ENCODE peak calls at places on chromosomes 11 and 22, in eight cellular contexts. D is BJ, L is tibial nerve, X is heart right ventricle, R is fibroblast of lung, I is neural crest cell, H is lower leg skin, W is lower lobe of right lung. K is an unnamed sample.

GRCh38 chr11:45089251-45089650 is 57.2 kb upstream of the PRDM11 start:
- DNase-seq in L (peak), D (peak), R (peak), H (peak), I (no peak), W (no peak), X (peak), K (no peak)

GRCh38 chr11:111414936-111415335 is 35.9 kb upstream of the POU2AF1 start:
- DNase-seq in D (no peak), H (peak), I (no peak), X (no peak), W (no peak), R (no peak), L (no peak), K (no peak)

GRCh38 chr11:57324154-57324885 is 432 bp downstream of the TNKS1BP1 start:
- DNase-seq in X (peak), H (peak), L (no peak), I (peak), W (peak), R (peak), D (no peak), K (peak)

GRCh38 chr11:60345489-60345888 is 18.4 kb downstream of the MS4A6E start:
- DNase-seq in D (no peak), W (peak), R (no peak), L (no peak), H (no peak), X (peak), I (peak), K (peak)

GRCh38 chr11:75400110-75400865 is 970 bp downstream of the RPS3 start:
- DNase-seq in D (no peak), R (no peak), W (no peak), H (no peak), I (no peak), L (no peak), X (no peak), K (no peak)

GRCh38 chr22:46545041-46545796 is 7.8 kb upstream of the CELSR1 start:
- DNase-seq in I (no peak), X (no peak), D (no peak), W (no peak), H (no peak), R (no peak), L (no peak), K (no peak)

GRCh38 chr22:31227186-31227585 is 15.1 kb downstream of the LIMK2 start:
- DNase-seq in L (no peak), I (no peak), X (no peak), R (no peak), H (no peak), W (no peak), D (no peak), K (no peak)

GRCh38 chr22:45738206-45738605 is 66.6 kb downstream of the ATXN10 start:
- DNase-seq in R (no peak), X (no peak), I (no peak), W (no peak), L (no peak), D (peak), H (no peak), K (no peak)

GRCh38 chr11:69364901-69365300 is 70.9 kb downstream of the MYEOV start:
- DNase-seq in H (no peak), I (no peak), L (no peak), D (no peak), X (no peak), W (no peak), R (peak), K (no peak)

GRCh38 chr11:3044915-3045314 is 12.3 kb downstream of the CARS1 start:
- DNase-seq in L (no peak), I (no peak), H (no peak), X (no peak), W (no peak), D (no peak), R (no peak), K (no peak)

GRCh38 chr22:26894766-26895485 is 237.5 kb downstream of the MIAT start:
- DNase-seq in R (peak), W (no peak), L (no peak), D (peak), H (no peak), I (no peak), X (no peak), K (peak)

GRCh38 chr11:110366234-110366633 is 63.5 kb upstream of the FDX1 start:
- DNase-seq in H (no peak), X (peak), W (peak), L (peak), R (peak), I (no peak), D (no peak), K (no peak)

GRCh38 chr11:76788661-76789442 is 5.7 kb downstream of the TSKU start:
- DNase-seq in H (peak), W (peak), L (no peak), D (no peak), I (no peak), X (no peak), R (no peak), K (no peak)

GRCh38 chr11:86931965-86932332 is 23.2 kb downstream of the FZD4 start:
- DNase-seq in W (no peak), H (no peak), X (peak), I (no peak), L (no peak), R (peak), D (no peak), K (peak)

GRCh38 chr22:44658371-44658953 is 43.5 kb upstream of the PRR5 start:
- DNase-seq in L (no peak), H (no peak), X (peak), I (no peak), R (peak), D (peak), W (peak), K (no peak)

GRCh38 chr11:129145276-129145675 is 46.8 kb downstream of the ARHGAP32 start:
- DNase-seq in D (no peak), W (no peak), L (no peak), I (no peak), H (no peak), X (no peak), R (peak), K (no peak)

GRCh38 chr11:2190670-2191471 is 19.3 kb upstream of the TH start:
- DNase-seq in I (no peak), R (no peak), X (no peak), D (no peak), W (peak), H (no peak), L (no peak), K (no peak)

GRCh38 chr11:45176996-45177395 is 30.6 kb downstream of the PRDM11 start:
- DNase-seq in W (no peak), X (no peak), L (no peak), D (no peak), R (no peak), I (no peak), H (peak), K (no peak)

GRCh38 chr22:36197601-36198146 is 3.9 kb downstream of the APOL4 start:
- DNase-seq in H (peak), L (peak), D (no peak), R (no peak), I (peak), W (no peak), X (peak), K (peak)

GRCh38 chr11:27254744-27255446 is 108.1 kb downstream of the CCDC34 start:
- DNase-seq in W (no peak), D (peak), R (peak), I (no peak), L (no peak), X (no peak), H (no peak), K (no peak)

GRCh38 chr11:86594746-86595145 is 77.7 kb downstream of the ME3 start:
- DNase-seq in D (no peak), I (no peak), L (no peak), R (no peak), H (no peak), W (no peak), X (no peak), K (no peak)

GRCh38 chr11:47060807-47061206 is 115.9 kb downstream of the ARFGAP2 start:
- DNase-seq in D (no peak), H (no peak), I (no peak), R (no peak), X (no peak), L (no peak), W (no peak), K (no peak)

DNA sequence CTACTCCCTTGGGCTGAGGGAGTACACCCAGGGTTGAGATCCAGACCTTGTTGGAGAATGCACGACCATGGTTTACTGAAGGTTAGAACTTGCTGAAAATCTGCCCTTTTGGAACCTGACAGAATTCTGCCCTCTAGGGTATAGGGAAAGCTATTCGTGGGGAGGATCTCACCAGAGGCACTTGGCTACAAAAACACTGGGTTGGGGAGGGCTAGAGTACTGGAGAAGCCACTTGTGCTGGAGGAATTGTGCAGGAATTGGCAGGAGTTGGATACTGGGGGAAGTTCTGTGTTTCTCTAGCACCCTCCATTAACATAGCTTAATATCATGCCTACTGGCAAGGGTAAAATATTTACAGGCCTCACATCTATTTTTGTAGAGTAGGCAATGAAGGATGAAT is 55.8 kb downstream of the PPME1 start:
- DNase-seq in H (no peak), W (no peak), I (no peak), L (no peak), D (no peak), R (no peak), X (peak), K (no peak)
- TF ChIP-seq CTCF in H (no peak), W (no peak), I (no peak), L (no peak), D (no peak), R (no peak), X (peak), K (no peak)

GRCh38 chr11:31761636-31762035 is 49.5 kb downstream of the PAX6 start:
- DNase-seq in H (no peak), I (no peak), X (no peak), L (no peak), W (no peak), R (no peak), D (no peak), K (no peak)
- TF ChIP-seq CTCF in H (no peak), I (no peak), X (no peak), L (no peak), W (no peak), R (no peak), D (no peak), K (no peak)

GRCh38 chr11:35418282-35418846 is 994 bp downstream of the SLC1A2 start:
- DNase-seq in L (no peak), D (no peak), R (no peak), W (peak), I (no peak), H (no peak), X (no peak), K (peak)

GRCh38 chr11:35420371-35420770 is 1.0 kb upstream of the SLC1A2 start:
- DNase-seq in I (no peak), X (no peak), D (no peak), L (no peak), R (no peak), H (no peak), W (peak), K (no peak)

GRCh38 chr11:35415488-35415887 is 3.9 kb downstream of the SLC1A2 start:
- DNase-seq in L (no peak), H (no peak), R (no peak), D (no peak), W (no peak), X (no peak), I (no peak), K (no peak)

GRCh38 chr11:35419713-35420333 is 465 bp upstream of the SLC1A2 start:
- DNase-seq in H (no peak), L (no peak), W (peak), D (no peak), X (peak), R (no peak), I (no peak), K (peak)

GRCh38 chr11:35418847-35419712 is at the start of gene SLC1A2:
- DNase-seq in H (no peak), R (no peak), I (peak), W (peak), L (no peak), D (no peak), X (peak), K (peak)
- TF ChIP-seq CTCF in H (no peak), R (no peak), I (no peak), W (no peak), L (no peak), D (no peak), X (no peak), K (no peak)

DNA sequence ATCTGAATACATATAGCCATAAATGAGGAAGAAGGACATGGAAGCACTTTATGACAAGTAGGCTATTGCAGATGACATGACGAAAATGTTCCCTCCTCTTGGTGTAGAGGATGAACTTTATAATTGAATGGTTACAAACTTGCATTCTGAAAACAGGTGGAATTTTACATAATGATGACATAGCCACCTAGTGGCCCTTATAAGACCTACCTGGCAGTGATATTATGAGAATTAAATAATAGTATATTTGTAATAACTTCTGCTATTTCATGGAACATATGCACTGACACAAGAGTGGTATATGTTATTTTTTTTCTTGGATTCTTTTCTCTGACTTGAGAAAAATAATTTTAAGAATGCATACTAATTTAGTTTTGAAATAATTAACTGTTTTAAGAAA is 22.9 kb downstream of the TRIM22 start:
- DNase-seq in H (no peak), R (peak), I (no peak), L (no peak), D (no peak), W (no peak), X (no peak), K (no peak)
- TF ChIP-seq CTCF in H (no peak), R (peak), I (peak), L (no peak), D (peak), W (peak), X (peak), K (peak)

DNA sequence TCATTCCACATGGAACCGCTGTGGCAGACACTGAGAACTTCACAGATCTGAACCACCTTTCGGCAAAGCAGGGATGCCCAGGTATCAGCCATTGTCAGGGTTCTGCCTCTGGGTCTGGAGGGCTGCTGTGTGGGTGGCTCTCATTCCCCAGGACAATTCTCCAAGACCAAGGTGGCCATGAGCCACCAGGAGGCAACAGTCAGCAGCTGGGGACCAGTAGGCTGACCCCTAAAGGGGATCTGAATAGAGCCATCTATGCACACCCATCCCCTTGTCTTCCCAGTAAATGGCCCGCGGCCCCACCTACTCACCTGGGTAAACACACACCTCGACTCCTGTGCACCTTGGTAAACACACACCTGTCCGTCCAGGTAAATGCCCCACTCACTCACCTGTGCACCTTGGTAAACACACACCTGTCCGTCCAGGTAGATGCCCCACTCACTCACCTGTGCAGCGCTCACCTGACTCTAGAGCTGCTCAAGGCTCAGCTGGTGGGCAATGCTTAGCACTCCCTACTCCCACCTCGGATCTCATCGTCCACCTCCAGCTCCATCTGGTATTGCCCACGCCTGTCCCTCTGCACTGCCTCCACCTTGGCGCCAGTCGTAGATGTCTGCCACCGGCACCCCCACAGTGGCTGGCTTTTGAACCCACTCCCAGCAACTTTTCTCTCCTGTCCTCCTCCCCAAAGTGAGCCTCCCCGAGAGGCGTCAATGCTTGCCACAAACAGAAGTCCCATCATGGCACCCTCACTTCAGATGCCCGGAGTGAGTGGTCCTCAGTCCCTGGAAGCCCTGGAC is 10.2 kb downstream of the SLC25A1 start:
- DNase-seq in I (no peak), H (no peak), X (no peak), D (no peak), W (no peak), R (no peak), L (no peak), K (no peak)
- TF ChIP-seq CTCF in I (no peak), H (no peak), X (no peak), D (peak), W (no peak), R (no peak), L (no peak), K (no peak)

DNA sequence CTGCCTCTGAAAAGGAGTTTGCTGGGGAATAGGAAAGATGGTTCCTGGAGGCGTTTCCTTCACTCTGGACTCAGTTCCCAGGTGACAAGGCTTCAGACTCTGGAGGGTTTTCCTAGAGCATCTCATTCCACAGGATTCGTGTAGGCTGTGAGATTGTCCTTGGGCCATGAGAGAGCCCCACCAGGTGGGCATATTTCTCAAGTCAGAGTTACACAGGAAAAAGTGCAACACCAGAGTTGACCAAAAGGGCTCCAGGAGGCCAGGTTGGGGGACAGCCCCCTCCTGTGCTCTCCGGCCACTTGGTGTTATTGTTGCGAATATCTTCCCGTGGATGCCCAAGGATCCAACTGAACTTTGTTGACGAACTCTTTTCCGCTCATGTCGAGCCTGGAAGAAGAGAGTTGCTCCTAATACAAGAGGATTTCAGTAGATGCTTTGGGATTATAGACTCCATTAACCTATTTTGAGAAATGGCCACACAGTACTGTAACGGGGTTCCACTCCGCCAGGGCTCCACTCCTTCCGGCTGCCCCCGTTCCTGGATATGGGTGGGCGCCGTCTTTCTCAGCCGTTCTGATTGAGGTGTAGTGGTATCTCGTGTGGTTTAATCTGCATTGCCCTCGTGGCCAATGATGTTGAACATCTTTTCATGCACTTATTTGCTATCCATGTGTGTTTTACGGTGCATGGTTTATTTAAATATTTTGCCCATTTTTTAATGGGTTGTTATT is 580.3 kb downstream of the BRD1 start:
- DNase-seq in W (no peak), X (no peak), H (peak), I (no peak), R (no peak), L (no peak), D (no peak), K (no peak)
- TF ChIP-seq CTCF in W (no peak), X (no peak), H (no peak), I (no peak), R (no peak), L (no peak), D (no peak), K (no peak)

K was measured in activated CD8-positive, alpha-beta T cell treated with anti-CD3 and anti-CD28 coated beads for 36 hours.